ENCODE peak calls at places on chromosomes 16 and 17, in five cellular contexts. I is pancreas, W is left cardiac atrium, P is H9, L is NCI-H1436. N is an unnamed sample.

GRCh38 chr16:75306102-75306762 is 54.8 kb upstream of the BCAR1 start:
- DNase-seq in I (no peak), W (no peak), P (no peak), L (no peak), N (no peak)

GRCh38 chr17:12318614-12319266 is 298.1 kb downstream of the MAP2K4 start:
- DNase-seq in I (no peak), W (no peak), P (no peak), L (no peak), N (no peak)

GRCh38 chr17:4074831-4075495 is 67.9 kb downstream of the ZZEF1 start:
- DNase-seq in I (no peak), W (no peak), P (no peak), L (peak; percentile 25), N (no peak)

GRCh38 chr16:56246051-56246817 is 54.9 kb downstream of the GNAO1 start:
- DNase-seq in I (no peak), W (no peak), P (peak; percentile 58), L (no peak), N (no peak)

GRCh38 chr16:55326261-55326802 is 2.3 kb downstream of the IRX6 start:
- DNase-seq in I (peak; percentile 52), W (no peak), P (no peak), L (no peak), N (no peak)

GRCh38 chr16:2237552-2238395 is 1.5 kb downstream of the DNASE1L2 start:
- DNase-seq in I (peak; percentile 76), W (no peak), P (peak; percentile 68), L (no peak), N (peak; percentile 17)

GRCh38 chr16:87434146-87434667 is 42.1 kb downstream of the MAP1LC3B start:
- DNase-seq in I (no peak), W (no peak), P (no peak), L (no peak), N (no peak)

GRCh38 chr17:72380737-72381136 is 259.9 kb downstream of the SOX9 start:
- DNase-seq in I (no peak), W (no peak), P (no peak), L (no peak), N (no peak)

GRCh38 chr16:64174327-64174726 is 947.5 kb downstream of the CDH11 start:
- DNase-seq in I (no peak), W (no peak), P (no peak), L (no peak), N (no peak)

GRCh38 chr17:40577611-40578065 is 12.4 kb upstream of the CCR7 start:
- DNase-seq in I (no peak), W (no peak), P (no peak), L (no peak), N (no peak)

GRCh38 chr17:17783825-17784598 is 52.8 kb downstream of the SREBF1 start:
- DNase-seq in I (peak; percentile 77), W (no peak), P (peak; percentile 67), L (peak; percentile 93), N (no peak)

GRCh38 chr16:19215705-19216104 is 47.7 kb downstream of the SYT17 start:
- DNase-seq in I (no peak), W (no peak), P (no peak), L (no peak), N (no peak)

GRCh38 chr17:19996502-19996901 is 12.7 kb upstream of the SPECC1 start:
- DNase-seq in I (no peak), W (no peak), P (peak; percentile 65), L (no peak), N (no peak)

GRCh38 chr16:89658221-89658879 is 714 bp downstream of the SPATA33 start:
- DNase-seq in I (peak; percentile 72), W (peak; percentile 22), P (no peak), L (no peak), N (peak; percentile 72)

GRCh38 chr16:54287758-54288591 is 1.4 kb upstream of the IRX3 start:
- DNase-seq in I (no peak), W (peak; percentile 64), P (peak; percentile 39), L (no peak), N (peak; percentile 91)

GRCh38 chr17:54626146-54626703 is 274.4 kb upstream of the TOM1L1 start:
- DNase-seq in I (no peak), W (no peak), P (peak; percentile 76), L (no peak), N (no peak)

GRCh38 chr17:62703776-62704380 is 76.4 kb downstream of the MRC2 start:
- DNase-seq in I (peak; percentile 92), W (peak; percentile 82), P (peak; percentile 92), L (peak; percentile 77), N (no peak)

GRCh38 chr17:55825213-55825612 is 74.4 kb downstream of the PCTP start:
- DNase-seq in I (no peak), W (no peak), P (no peak), L (no peak), N (no peak)

GRCh38 chr16:67151431-67152097 is 766 bp upstream of the B3GNT9 start:
- DNase-seq in I (no peak), W (no peak), P (no peak), L (no peak), N (peak; percentile 94)

GRCh38 chr17:77419547-77420475 is 279.0 kb downstream of the SEC14L1 start:
- DNase-seq in I (no peak), W (no peak), P (peak; percentile 95), L (peak; percentile 36), N (no peak)

GRCh38 chr16:4743217-4743897 is 9.0 kb downstream of the DNAAF8 start:
- DNase-seq in I (no peak), W (no peak), P (no peak), L (no peak), N (no peak)

GRCh38 chr16:56822966-56823739 is 41.9 kb upstream of the SLC12A3 start:
- DNase-seq in I (no peak), W (no peak), P (no peak), L (no peak), N (no peak)

GRCh38 chr16:66175580-66175979 is 190.9 kb upstream of the CDH5 start:
- DNase-seq in I (no peak), W (no peak), P (no peak), L (no peak), N (no peak)

GRCh38 chr16:85316321-85316919 is 204.1 kb upstream of the CIBAR2 start:
- DNase-seq in I (peak; percentile 88), W (peak; percentile 72), P (peak; percentile 86), L (peak; percentile 76), N (peak; percentile 89)

GRCh38 chr17:42275527-42276358 is 448 bp downstream of the STAT5B start:
- DNase-seq in I (no peak), W (no peak), P (peak; percentile 52), L (no peak), N (no peak)

GRCh38 chr17:266701-267656 is 85.5 kb upstream of the DOC2B start:
- DNase-seq in I (peak; percentile 55), W (peak; percentile 82), P (no peak), L (no peak), N (no peak)

GRCh38 chr16:84881702-84882521 is 62.1 kb downstream of the CRISPLD2 start:
- DNase-seq in I (no peak), W (peak; percentile 49), P (no peak), L (no peak), N (no peak)

GRCh38 chr16:51159864-51160263 is 8.8 kb upstream of the SALL1 start:
- DNase-seq in I (no peak), W (no peak), P (no peak), L (peak; percentile 16), N (no peak)

GRCh38 chr16:72172105-72173034 is at the start of gene PMFBP1:
- DNase-seq in I (no peak), W (peak; percentile 26), P (no peak), L (no peak), N (no peak)

GRCh38 chr17:57264776-57265175 is 8.5 kb downstream of the MSI2 start:
- DNase-seq in I (no peak), W (no peak), P (no peak), L (no peak), N (no peak)